ENCODE peak calls at places on chromosomes 16 and 17, in five cellular contexts. One of them, this sample, is unnamed.
A peak's percentile ranks its signal among the peaks of the same experiment; 100 is the strongest.

GRCh38 chr17:79959042-79959441 is 76.6 kb downstream of the TBC1D16 start:
- DNase-seq in left ventricle myocardium inferior: no peak
- DNase-seq in esophagus muscularis mucosa: no peak
- DNase-seq in lower lobe of right lung: no peak
- DNase-seq in uterus: no peak
- DNase-seq in this sample: no peak

GRCh38 chr17:7987112-7987893 is 15.1 kb upstream of the GUCY2D start:
- DNase-seq in left ventricle myocardium inferior: no peak
- DNase-seq in esophagus muscularis mucosa: peak; percentile 55
- DNase-seq in lower lobe of right lung: no peak
- DNase-seq in uterus: peak; percentile 70
- DNase-seq in this sample: no peak

GRCh38 chr17:78924481-78925151 is 571 bp downstream of the TIMP2 start:
- DNase-seq in left ventricle myocardium inferior: no peak
- DNase-seq in esophagus muscularis mucosa: no peak
- DNase-seq in lower lobe of right lung: no peak
- DNase-seq in uterus: peak; percentile 53
- DNase-seq in this sample: no peak

GRCh38 chr16:4138735-4139134 is 22.5 kb upstream of the ADCY9 start:
- DNase-seq in left ventricle myocardium inferior: no peak
- DNase-seq in esophagus muscularis mucosa: no peak
- DNase-seq in lower lobe of right lung: no peak
- DNase-seq in uterus: no peak
- DNase-seq in this sample: no peak

GRCh38 chr17:15920758-15921239 is 24.1 kb upstream of the ADORA2B start:
- DNase-seq in left ventricle myocardium inferior: no peak
- DNase-seq in esophagus muscularis mucosa: no peak
- DNase-seq in lower lobe of right lung: no peak
- DNase-seq in uterus: peak; percentile 25
- DNase-seq in this sample: no peak

GRCh38 chr17:18119166-18119745 is 10.7 kb downstream of the MYO15A start:
- DNase-seq in left ventricle myocardium inferior: no peak
- DNase-seq in esophagus muscularis mucosa: no peak
- DNase-seq in lower lobe of right lung: no peak
- DNase-seq in uterus: no peak
- DNase-seq in this sample: no peak

GRCh38 chr17:7774037-7774659 is 56.6 kb downstream of the DNAH2 start:
- DNase-seq in left ventricle myocardium inferior: no peak
- DNase-seq in esophagus muscularis mucosa: no peak
- DNase-seq in lower lobe of right lung: no peak
- DNase-seq in uterus: no peak
- DNase-seq in this sample: no peak

GRCh38 chr17:7281953-7282751 is 634 bp downstream of the SLC2A4 start:
- DNase-seq in left ventricle myocardium inferior: peak; percentile 87
- DNase-seq in esophagus muscularis mucosa: no peak
- DNase-seq in lower lobe of right lung: no peak
- DNase-seq in uterus: peak; percentile 51
- DNase-seq in this sample: no peak

GRCh38 chr17:81002409-81003361 is 11.0 kb downstream of the CHMP6 start:
- DNase-seq in left ventricle myocardium inferior: peak; percentile 63
- DNase-seq in esophagus muscularis mucosa: no peak
- DNase-seq in lower lobe of right lung: peak; percentile 58
- DNase-seq in uterus: peak; percentile 78
- DNase-seq in this sample: peak; percentile 67

DNA sequence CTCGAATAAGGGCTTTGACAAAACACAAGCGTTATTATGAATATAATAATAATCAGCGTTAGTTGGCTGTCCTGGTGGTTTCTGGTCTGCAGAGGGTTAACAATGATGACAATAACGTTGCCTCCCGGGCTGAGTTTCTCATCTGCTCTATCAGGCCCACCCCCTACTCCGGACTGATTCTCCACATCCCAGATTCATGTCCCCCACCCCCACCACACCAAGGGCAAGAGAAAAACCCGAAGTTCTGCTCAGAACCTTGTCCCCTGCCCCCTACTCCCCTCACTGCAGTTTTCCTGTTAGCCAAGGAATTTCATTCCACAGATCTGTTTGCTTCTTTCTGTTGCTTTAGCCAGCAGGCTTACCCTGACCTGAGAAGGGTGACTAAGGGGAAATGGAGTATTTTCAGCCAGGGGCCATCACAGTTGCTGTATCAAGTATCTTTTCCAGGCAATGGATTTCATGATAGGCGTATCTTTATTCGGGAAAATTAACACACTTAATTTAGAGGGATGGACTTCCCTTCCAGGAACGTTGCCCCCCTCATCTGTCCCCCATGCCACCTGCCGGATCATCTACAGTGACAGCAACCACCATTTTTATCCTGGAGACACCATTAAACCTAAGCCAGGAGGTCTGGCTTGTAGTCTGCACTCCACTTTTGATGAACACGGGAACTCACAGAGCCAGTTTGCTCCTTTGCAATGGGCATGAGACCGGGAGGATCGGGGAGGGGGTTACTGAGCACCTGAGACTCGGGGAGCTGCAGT is 23.7 kb downstream of the ALOX15 start:
- DNase-seq in left ventricle myocardium inferior: no peak
- DNase-seq in esophagus muscularis mucosa: no peak
- DNase-seq in lower lobe of right lung: no peak
- DNase-seq in uterus: no peak
- DNase-seq in this sample: no peak
- H3K4me3 ChIP-seq in left ventricle myocardium inferior: no peak overlapping the region
- H3K4me3 ChIP-seq in esophagus muscularis mucosa: no peak overlapping the region
- H3K4me3 ChIP-seq in lower lobe of right lung: no peak overlapping the region
- H3K4me3 ChIP-seq in uterus: no peak overlapping the region
- H3K4me3 ChIP-seq in this sample: no peak overlapping the region

GRCh38 chr17:40564883-40565744 is at the start of gene CCR7:
- DNase-seq in left ventricle myocardium inferior: no peak
- DNase-seq in esophagus muscularis mucosa: peak; percentile 68
- DNase-seq in lower lobe of right lung: no peak
- DNase-seq in uterus: no peak
- DNase-seq in this sample: no peak
- TF ChIP-seq CTCF in left ventricle myocardium inferior: no peak
- TF ChIP-seq CTCF in esophagus muscularis mucosa: no peak
- TF ChIP-seq CTCF in lower lobe of right lung: no peak
- TF ChIP-seq CTCF in uterus: no peak
- TF ChIP-seq CTCF in this sample: no peak

DNA sequence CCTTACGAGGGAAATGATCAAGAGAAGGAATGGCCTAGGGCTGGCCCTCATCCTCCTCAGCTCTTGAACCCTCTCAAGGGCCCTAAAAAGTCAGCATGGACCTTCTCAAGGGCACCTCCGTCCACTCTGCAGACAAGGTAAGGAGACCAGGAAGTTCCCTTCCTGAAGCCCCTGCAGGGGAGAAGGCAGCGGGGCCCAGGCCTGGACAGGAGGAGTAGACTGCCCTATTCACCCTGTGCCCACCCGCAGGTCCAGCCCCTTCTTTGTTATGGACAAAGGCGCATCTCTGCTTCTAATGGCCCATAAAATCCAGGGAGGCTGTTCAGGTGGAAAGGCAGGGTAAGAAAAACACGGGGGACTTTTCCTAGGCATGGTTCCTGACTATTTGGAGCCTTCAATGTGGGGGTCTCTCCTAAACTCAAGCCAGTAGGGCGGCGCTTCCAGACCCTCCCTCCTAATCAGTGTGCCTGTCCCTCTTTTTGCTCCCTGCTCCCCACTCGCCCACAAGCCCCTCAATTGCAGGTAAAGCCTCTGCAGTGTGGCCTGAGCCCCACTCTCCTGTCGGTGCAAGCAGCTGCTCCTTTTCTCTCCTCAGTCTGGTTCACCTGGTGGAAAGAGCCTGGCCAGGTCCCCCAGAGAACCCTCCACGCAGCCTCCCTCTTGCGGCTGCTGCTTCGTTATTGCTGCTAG is 28.2 kb downstream of the AXIN2 start:
- DNase-seq in left ventricle myocardium inferior: no peak
- DNase-seq in esophagus muscularis mucosa: no peak
- DNase-seq in lower lobe of right lung: no peak
- DNase-seq in uterus: no peak
- DNase-seq in this sample: no peak
- H3K27ac ChIP-seq in left ventricle myocardium inferior: peak overlapping the region; percentile 88
- H3K27ac ChIP-seq in esophagus muscularis mucosa: peak overlapping the region; percentile 74
- H3K27ac ChIP-seq in lower lobe of right lung: peak overlapping the region; percentile 71
- H3K27ac ChIP-seq in uterus: peak overlapping the region; percentile 79
- H3K27ac ChIP-seq in this sample: no peak overlapping the region

DNA sequence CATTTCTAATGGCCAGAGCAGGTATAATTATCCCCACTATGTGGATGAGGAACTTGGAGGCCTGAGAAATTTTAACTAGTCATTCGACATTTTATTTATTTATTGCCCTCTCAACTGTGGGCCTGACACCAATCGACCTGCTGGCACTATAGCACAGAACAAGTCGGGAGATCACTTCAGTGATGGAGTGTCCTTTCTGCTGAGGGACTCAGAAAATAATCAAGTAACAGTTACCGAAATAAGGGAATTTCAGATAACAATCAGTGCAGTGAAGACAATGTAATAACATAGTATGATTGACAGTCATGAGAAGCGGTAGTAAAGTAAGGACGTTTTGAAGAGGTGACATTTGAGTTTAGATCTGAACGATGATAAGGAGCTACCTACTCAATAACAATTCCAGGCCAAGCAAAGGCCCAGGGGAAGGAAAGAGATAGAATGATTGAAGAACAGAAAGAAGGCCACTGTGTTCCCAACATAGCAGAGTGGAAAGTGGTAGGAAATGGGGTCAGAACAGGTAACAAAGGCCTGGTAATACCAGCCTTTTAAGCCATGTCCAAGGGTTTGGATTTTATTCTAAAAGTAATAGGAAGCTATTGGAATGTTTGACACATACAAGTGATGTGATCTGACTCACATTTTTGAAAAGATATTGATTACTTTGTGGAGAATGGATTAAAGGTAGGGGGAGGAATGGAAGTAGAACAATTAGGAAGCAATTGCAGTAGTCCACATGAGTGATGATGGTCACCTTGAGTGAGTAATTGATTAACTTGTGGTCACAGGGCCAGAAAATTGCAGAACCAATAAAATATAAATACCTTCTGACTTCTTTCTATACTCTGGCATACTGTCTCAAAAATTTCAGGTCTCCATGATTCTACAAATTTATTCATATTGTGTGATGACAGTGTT is 1.4 kb downstream of the STXBP4 start:
- DNase-seq in left ventricle myocardium inferior: no peak
- DNase-seq in esophagus muscularis mucosa: no peak
- DNase-seq in lower lobe of right lung: no peak
- DNase-seq in uterus: no peak
- DNase-seq in this sample: no peak
- H3K4me3 ChIP-seq in left ventricle myocardium inferior: peak overlapping the region; percentile 97
- H3K4me3 ChIP-seq in esophagus muscularis mucosa: peak overlapping the region; percentile 94
- H3K4me3 ChIP-seq in lower lobe of right lung: peak overlapping the region; percentile 84
- H3K4me3 ChIP-seq in uterus: peak overlapping the region; percentile 93
- H3K4me3 ChIP-seq in this sample: peak overlapping the region; percentile 84

GRCh38 chr16:29814592-29814991 is 1.4 kb upstream of the PAGR1 start:
- DNase-seq in left ventricle myocardium inferior: no peak
- DNase-seq in esophagus muscularis mucosa: no peak
- DNase-seq in lower lobe of right lung: no peak
- DNase-seq in uterus: no peak
- DNase-seq in this sample: no peak

GRCh38 chr16:29815032-29815721 is 775 bp upstream of the PAGR1 start:
- DNase-seq in left ventricle myocardium inferior: peak; percentile 51
- DNase-seq in esophagus muscularis mucosa: no peak
- DNase-seq in lower lobe of right lung: peak; percentile 61
- DNase-seq in uterus: peak; percentile 58
- DNase-seq in this sample: no peak

GRCh38 chr16:29818082-29818481 is 2.1 kb downstream of the PAGR1 start:
- DNase-seq in left ventricle myocardium inferior: no peak
- DNase-seq in esophagus muscularis mucosa: no peak
- DNase-seq in lower lobe of right lung: no peak
- DNase-seq in uterus: no peak
- DNase-seq in this sample: no peak

GRCh38 chr16:29815793-29816693 is at the start of gene PAGR1:
- DNase-seq in left ventricle myocardium inferior: peak; percentile 98
- DNase-seq in esophagus muscularis mucosa: peak; percentile 99
- DNase-seq in lower lobe of right lung: peak; percentile 99
- DNase-seq in uterus: peak; percentile 100
- DNase-seq in this sample: peak; percentile 96

GRCh38 chr16:29816694-29817441 is 916 bp downstream of the PAGR1 start:
- DNase-seq in left ventricle myocardium inferior: peak; percentile 66
- DNase-seq in esophagus muscularis mucosa: no peak
- DNase-seq in lower lobe of right lung: peak; percentile 80
- DNase-seq in uterus: peak; percentile 65
- DNase-seq in this sample: no peak
- TF ChIP-seq CTCF in left ventricle myocardium inferior: no peak
- TF ChIP-seq CTCF in esophagus muscularis mucosa: no peak
- TF ChIP-seq CTCF in lower lobe of right lung: no peak
- TF ChIP-seq CTCF in uterus: no peak
- TF ChIP-seq CTCF in this sample: no peak

GRCh38 chr17:29014716-29015115 is 8.9 kb upstream of the SEZ6 start:
- DNase-seq in left ventricle myocardium inferior: no peak
- DNase-seq in esophagus muscularis mucosa: no peak
- DNase-seq in lower lobe of right lung: no peak
- DNase-seq in uterus: no peak
- DNase-seq in this sample: no peak

GRCh38 chr17:29010129-29010528 is 4.3 kb upstream of the SEZ6 start:
- DNase-seq in left ventricle myocardium inferior: no peak
- DNase-seq in esophagus muscularis mucosa: no peak
- DNase-seq in lower lobe of right lung: no peak
- DNase-seq in uterus: no peak
- DNase-seq in this sample: no peak

GRCh38 chr17:29010586-29010985 is 4.8 kb upstream of the SEZ6 start:
- DNase-seq in left ventricle myocardium inferior: no peak
- DNase-seq in esophagus muscularis mucosa: no peak
- DNase-seq in lower lobe of right lung: no peak
- DNase-seq in uterus: no peak
- DNase-seq in this sample: no peak

GRCh38 chr17:29008591-29008990 is 2.8 kb upstream of the SEZ6 start:
- DNase-seq in left ventricle myocardium inferior: no peak
- DNase-seq in esophagus muscularis mucosa: no peak
- DNase-seq in lower lobe of right lung: no peak
- DNase-seq in uterus: no peak
- DNase-seq in this sample: no peak

GRCh38 chr17:29012535-29012934 is 6.7 kb upstream of the SEZ6 start:
- DNase-seq in left ventricle myocardium inferior: no peak
- DNase-seq in esophagus muscularis mucosa: no peak
- DNase-seq in lower lobe of right lung: no peak
- DNase-seq in uterus: no peak
- DNase-seq in this sample: no peak
- H3K27ac ChIP-seq in left ventricle myocardium inferior: no peak overlapping the region
- H3K27ac ChIP-seq in esophagus muscularis mucosa: no peak overlapping the region
- H3K27ac ChIP-seq in lower lobe of right lung: no peak overlapping the region
- H3K27ac ChIP-seq in uterus: no peak overlapping the region
- H3K27ac ChIP-seq in this sample: no peak overlapping the region

This sample was measured in dorsolateral prefrontal cortex.